ENCODE peak calls at places on chromosomes 13 and 19, in six cellular contexts. O is NT2/D1; Q is lung microvascular endothelial cell; S is type B pancreatic cell; U is naive B cell; R is activated CD8-positive, alpha-beta memory T cell treated with anti-CD3 and anti-CD28 coated beads, Interleukin-2, amount 50 U/mL, for 48 hours. A is an unnamed sample.

GRCh38 chr13:97302611-97303010 is 80.5 kb downstream of the MBNL2 start:
- DNase-seq in U (no peak), Q (peak), O (no peak), R (no peak), S (no peak), A (no peak)

GRCh38 chr19:51926426-51926783 is 867 bp upstream of the ZNF613 start:
- DNase-seq in S (no peak), O (no peak), Q (no peak), R (no peak), U (no peak), A (no peak)

GRCh38 chr13:29270536-29271045 is 324.9 kb downstream of the SLC7A1 start:
- DNase-seq in U (no peak), S (no peak), R (no peak), O (no peak), Q (no peak), A (no peak)

GRCh38 chr13:41552031-41552430 is 94.7 kb downstream of the RGCC start:
- DNase-seq in R (no peak), S (no peak), Q (no peak), O (no peak), U (no peak), A (no peak)

GRCh38 chr19:17790059-17790780 is 4.7 kb upstream of the B3GNT3 start:
- DNase-seq in U (no peak), Q (no peak), S (no peak), R (no peak), O (no peak), A (no peak)

GRCh38 chr13:78649997-78650724 is 8.8 kb downstream of the OBI1 start:
- DNase-seq in S (no peak), U (no peak), O (no peak), R (no peak), Q (peak), A (no peak)

GRCh38 chr13:31236211-31236786 is 36.5 kb downstream of the B3GLCT start:
- DNase-seq in O (no peak), S (no peak), Q (peak), R (no peak), U (peak), A (no peak)

GRCh38 chr13:92769064-92769463 is 457.5 kb upstream of the GPC6 start:
- DNase-seq in U (no peak), Q (no peak), R (no peak), S (no peak), O (no peak), A (no peak)

GRCh38 chr19:55228403-55229031 is at the start of gene TMEM86B:
- DNase-seq in Q (no peak), U (no peak), S (no peak), R (no peak), O (no peak), A (no peak)

GRCh38 chr13:89199138-89199537 is 1528.0 kb downstream of the SLITRK5 start:
- DNase-seq in R (no peak), S (no peak), O (no peak), U (no peak), Q (no peak), A (no peak)

GRCh38 chr13:30186644-30187431 is 120.5 kb downstream of the KATNAL1 start:
- DNase-seq in U (no peak), Q (no peak), S (no peak), R (no peak), O (no peak), A (no peak)

GRCh38 chr19:53389591-53390377 is 5.2 kb upstream of the ZNF765 start:
- DNase-seq in Q (no peak), S (no peak), U (no peak), R (no peak), O (no peak), A (no peak)

GRCh38 chr13:51249767-51250741 is 27.9 kb downstream of the FAM124A start:
- DNase-seq in O (no peak), S (no peak), Q (peak), R (no peak), U (no peak), A (no peak)

GRCh38 chr13:40986328-40986856 is 32.7 kb downstream of the ELF1 start:
- DNase-seq in S (no peak), O (no peak), U (no peak), R (no peak), Q (peak), A (no peak)

GRCh38 chr13:101935828-101936227 is 466.0 kb downstream of the FGF14 start:
- DNase-seq in O (no peak), U (no peak), Q (no peak), R (no peak), S (no peak), A (no peak)

GRCh38 chr13:18959996-18960395 is 221.6 kb downstream of the TUBA3C start:
- DNase-seq in U (no peak), O (no peak), S (no peak), R (no peak), Q (no peak), A (no peak)

GRCh38 chr13:95530178-95530577 is 22.3 kb upstream of the CLDN10 start:
- DNase-seq in U (no peak), R (no peak), O (no peak), Q (peak), S (no peak), A (no peak)

GRCh38 chr13:112657850-112658445 is 31.9 kb upstream of the ATP11A start:
- DNase-seq in R (no peak), O (no peak), S (no peak), U (no peak), Q (no peak), A (peak)

GRCh38 chr19:17109962-17110598 is 34.5 kb downstream of the MYO9B start:
- DNase-seq in Q (no peak), S (no peak), O (no peak), U (peak), R (no peak), A (no peak)

GRCh38 chr19:6481541-6482342 is at the start of gene DENND1C:
- DNase-seq in U (peak), S (no peak), R (peak), O (no peak), Q (peak), A (no peak)

GRCh38 chr19:48569814-48570213 is 17.8 kb downstream of the SULT2B1 start:
- DNase-seq in R (no peak), S (no peak), Q (no peak), U (no peak), O (no peak), A (no peak)

GRCh38 chr13:43448605-43449004 is 338.2 kb downstream of the ENOX1 start:
- DNase-seq in S (no peak), U (no peak), Q (no peak), O (no peak), R (no peak), A (no peak)

GRCh38 chr13:42702726-42703125 is 78.7 kb upstream of the FAM216B start:
- DNase-seq in S (no peak), Q (no peak), R (no peak), O (no peak), U (no peak), A (no peak)

GRCh38 chr13:94413545-94413944 is 65.9 kb downstream of the DCT start:
- DNase-seq in U (no peak), Q (no peak), R (no peak), O (no peak), S (no peak), A (no peak)

GRCh38 chr13:74570046-74570445 is 435.8 kb upstream of the KLF12 start:
- DNase-seq in R (no peak), S (no peak), U (no peak), O (no peak), Q (no peak), A (no peak)

GRCh38 chr13:78319101-78319627 is 284.2 kb downstream of the POU4F1 start:
- DNase-seq in O (no peak), U (no peak), S (no peak), R (no peak), Q (peak), A (no peak)

GRCh38 chr13:49225358-49226042 is 5.4 kb downstream of the MLNR start:
- DNase-seq in U (no peak), R (no peak), Q (no peak), O (no peak), S (no peak), A (no peak)

GRCh38 chr19:13506550-13506878 is 235 bp upstream of the CACNA1A start:
- DNase-seq in R (no peak), O (no peak), S (no peak), Q (no peak), U (no peak), A (no peak)

GRCh38 chr19:7746903-7747884 is at the start of gene CD209:
- DNase-seq in R (no peak), S (no peak), Q (no peak), U (no peak), O (no peak), A (no peak)

A was measured in chondrocyte.